ENCODE peak calls at places on chromosomes 16 and 17, in five cellular contexts. D, I, U, M and F are unnamed samples.

GRCh38 chr16:57609541-57610401 is 18.7 kb upstream of the ADGRG1 start:
- DNase-seq in I (peak), U (peak), D (no peak), M (no peak), F (peak)

GRCh38 chr16:88534731-88535141 is 35.5 kb upstream of the ZC3H18 start:
- DNase-seq in D (no peak), U (peak), I (no peak), M (peak), F (no peak)

GRCh38 chr17:43591750-43592562 is 45.8 kb upstream of the ETV4 start:
- DNase-seq in M (peak), I (peak), U (peak), D (no peak), F (no peak)

GRCh38 chr17:81256616-81257015 is 17.5 kb downstream of the NDUFAF8 start:
- DNase-seq in U (peak), I (no peak), D (no peak), M (peak), F (no peak)

GRCh38 chr17:55264273-55264639 is 504 bp upstream of the HLF start:
- DNase-seq in M (peak), I (no peak), U (no peak), D (no peak), F (peak)

GRCh38 chr17:13114601-13115024 is 96.8 kb upstream of the ELAC2 start:
- DNase-seq in D (peak), I (peak), M (peak), U (peak), F (peak)

GRCh38 chr17:82023447-82024241 is 539 bp downstream of the LRRC45 start:
- DNase-seq in U (peak), M (peak), D (no peak), I (no peak), F (peak)

GRCh38 chr16:57801098-57801855 is 1.0 kb downstream of the KIFC3 start:
- DNase-seq in D (no peak), M (peak), I (no peak), U (peak), F (peak)

GRCh38 chr17:29216856-29217255 is 29.8 kb upstream of the CRYBA1 start:
- DNase-seq in M (no peak), U (no peak), I (no peak), D (no peak), F (no peak)

GRCh38 chr16:83338941-83339340 is 468.8 kb upstream of the HSBP1 start:
- DNase-seq in I (no peak), U (peak), D (no peak), M (peak), F (no peak)

GRCh38 chr17:55354010-55354409 is 67.6 kb downstream of the MMD start:
- DNase-seq in D (no peak), I (no peak), M (no peak), U (no peak), F (no peak)